ENCODE peak calls at places on chromosomes 6 and 20, in five cellular contexts. O is esophagus muscularis mucosa; H is dorsolateral prefrontal cortex; Y is GM23338; V is CD4-positive, CD25-positive, alpha-beta regulatory T cell. F is an unnamed sample.
A peak's percentile ranks its signal among the peaks of the same experiment; 100 is the strongest.

GRCh38 chr6:170208651-170209353 is 82.1 kb downstream of the DLL1 start:
- DNase-seq in H (peak; percentile 24), V (no peak), O (peak; percentile 89), Y (no peak), F (no peak)

GRCh38 chr6:116370717-116371383 is at the start of gene DSE:
- DNase-seq in O (peak; percentile 95), H (peak; percentile 80), V (peak; percentile 22), Y (peak; percentile 95), F (peak; percentile 65)

GRCh38 chr6:153852034-153852433 is 187.0 kb upstream of the OPRM1 start:
- DNase-seq in O (no peak), V (no peak), H (no peak), Y (no peak), F (no peak)

GRCh38 chr6:24078200-24078599 is 47.8 kb upstream of the NRSN1 start:
- DNase-seq in O (no peak), Y (no peak), V (no peak), H (no peak), F (no peak)

GRCh38 chr6:121435444-121436069 is at the start of gene GJA1:
- DNase-seq in O (no peak), Y (peak; percentile 92), H (no peak), V (no peak), F (peak; percentile 38)

GRCh38 chr6:43984442-43985321 is 142.6 kb downstream of the MRPL14 start:
- DNase-seq in O (no peak), V (no peak), H (peak; percentile 23), Y (no peak), F (no peak)

GRCh38 chr6:13398421-13398994 is 70.2 kb upstream of the TBC1D7 start:
- DNase-seq in O (no peak), H (no peak), Y (peak; percentile 62), V (no peak), F (no peak)

GRCh38 chr6:144131248-144131709 is 19.0 kb upstream of the STX11 start:
- DNase-seq in V (no peak), O (no peak), Y (no peak), H (no peak), F (no peak)

GRCh38 chr6:133340557-133340956 is 99.4 kb downstream of the EYA4 start:
- DNase-seq in Y (no peak), V (no peak), O (no peak), H (no peak), F (no peak)

GRCh38 chr6:38396209-38396608 is 243.5 kb downstream of the BTBD9 start:
- DNase-seq in O (no peak), H (no peak), Y (no peak), V (no peak), F (no peak)

GRCh38 chr6:130958468-130958867 is 104.6 kb downstream of the EPB41L2 start:
- DNase-seq in H (no peak), Y (no peak), V (no peak), O (no peak), F (no peak)

GRCh38 chr6:47057830-47058540 is 15.9 kb upstream of the ADGRF1 start:
- DNase-seq in Y (no peak), H (no peak), O (no peak), V (no peak), F (no peak)

GRCh38 chr6:163971841-163972838 is 557.6 kb downstream of the QKI start:
- DNase-seq in O (peak; percentile 84), V (no peak), Y (peak; percentile 25), H (no peak), F (no peak)

GRCh38 chr6:13338038-13338437 is 9.7 kb upstream of the TBC1D7 start:
- DNase-seq in O (no peak), Y (no peak), V (no peak), H (no peak), F (no peak)

GRCh38 chr20:37515876-37516275 is 5.2 kb upstream of the NNAT start:
- DNase-seq in H (no peak), V (no peak), Y (no peak), O (no peak), F (no peak)
- H3K27ac ChIP-seq in H (no peak overlapping the region), V (no peak overlapping the region), Y (peak overlapping the region; percentile 63), O (no peak overlapping the region), F (no peak overlapping the region)

GRCh38 chr20:41072099-41072798 is 43.6 kb downstream of the TOP1 start:
- DNase-seq in O (no peak), H (no peak), V (no peak), Y (no peak), F (no peak)
- H3K27ac ChIP-seq in O (peak overlapping the region; percentile 73), H (no peak overlapping the region), V (no peak overlapping the region), Y (no peak overlapping the region), F (no peak overlapping the region)

DNA sequence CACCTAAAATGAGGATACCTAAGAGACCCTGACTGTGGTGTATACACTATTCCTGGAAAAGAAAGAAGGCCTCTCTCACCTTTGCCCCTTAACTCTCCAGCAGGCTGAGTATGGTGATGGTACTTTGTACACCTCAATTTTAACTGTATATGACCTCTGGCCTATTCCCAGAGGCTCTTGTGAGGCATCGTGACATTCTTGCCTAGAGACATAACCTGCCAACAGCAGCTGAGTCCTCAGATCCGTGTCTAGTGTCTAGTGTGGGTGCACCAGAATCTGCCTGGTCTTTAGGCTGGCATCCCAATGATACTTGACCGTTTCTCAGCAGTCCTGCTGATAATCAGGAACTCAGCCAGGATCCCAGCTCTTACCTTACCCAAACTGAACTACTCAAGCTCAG is 20.0 kb downstream of the TP53INP2 start:
- DNase-seq in V (no peak), Y (no peak), H (no peak), O (no peak), F (no peak)
- H3K27ac ChIP-seq in V (no peak overlapping the region), Y (no peak overlapping the region), H (no peak overlapping the region), O (no peak overlapping the region), F (no peak overlapping the region)

DNA sequence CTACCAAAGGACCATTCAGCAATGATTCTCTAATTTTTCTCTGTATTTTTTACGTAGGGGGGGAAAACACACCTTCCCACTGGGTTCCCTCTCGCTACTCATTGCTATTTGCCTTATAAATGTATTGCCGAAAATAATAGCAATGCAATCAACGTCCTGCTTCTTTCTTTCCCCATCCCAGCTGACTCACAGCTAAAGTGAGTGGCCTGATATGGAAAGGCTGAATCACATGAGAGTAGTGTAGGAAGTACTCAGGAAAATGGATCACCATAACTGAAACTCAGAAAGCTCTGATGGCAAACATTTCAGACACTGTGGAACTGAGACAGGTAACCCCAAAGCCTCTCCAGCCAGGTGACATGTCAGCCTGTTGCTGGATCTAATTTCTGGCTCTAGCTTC is 49.3 kb upstream of the SRPK1 start:
- DNase-seq in Y (no peak), H (no peak), O (no peak), V (no peak), F (no peak)
- H3K27ac ChIP-seq in Y (no peak overlapping the region), H (peak overlapping the region; percentile 40), O (no peak overlapping the region), V (no peak overlapping the region), F (no peak overlapping the region)

GRCh38 chr20:49483018-49483705 is 694 bp upstream of the KCNB1 start:
- DNase-seq in V (no peak), Y (peak; percentile 60), O (no peak), H (no peak), F (no peak)
- H3K27ac ChIP-seq in V (no peak overlapping the region), Y (no peak overlapping the region), O (peak overlapping the region; percentile 87), H (peak overlapping the region; percentile 87), F (peak overlapping the region; percentile 26)

GRCh38 chr6:42138190-42138589 is 4.2 kb downstream of the C6orf132 start:
- DNase-seq in Y (no peak), V (no peak), O (no peak), H (no peak), F (no peak)
- H3K27ac ChIP-seq in Y (peak overlapping the region; percentile 97), V (no peak overlapping the region), O (no peak overlapping the region), H (no peak overlapping the region), F (no peak overlapping the region)

DNA sequence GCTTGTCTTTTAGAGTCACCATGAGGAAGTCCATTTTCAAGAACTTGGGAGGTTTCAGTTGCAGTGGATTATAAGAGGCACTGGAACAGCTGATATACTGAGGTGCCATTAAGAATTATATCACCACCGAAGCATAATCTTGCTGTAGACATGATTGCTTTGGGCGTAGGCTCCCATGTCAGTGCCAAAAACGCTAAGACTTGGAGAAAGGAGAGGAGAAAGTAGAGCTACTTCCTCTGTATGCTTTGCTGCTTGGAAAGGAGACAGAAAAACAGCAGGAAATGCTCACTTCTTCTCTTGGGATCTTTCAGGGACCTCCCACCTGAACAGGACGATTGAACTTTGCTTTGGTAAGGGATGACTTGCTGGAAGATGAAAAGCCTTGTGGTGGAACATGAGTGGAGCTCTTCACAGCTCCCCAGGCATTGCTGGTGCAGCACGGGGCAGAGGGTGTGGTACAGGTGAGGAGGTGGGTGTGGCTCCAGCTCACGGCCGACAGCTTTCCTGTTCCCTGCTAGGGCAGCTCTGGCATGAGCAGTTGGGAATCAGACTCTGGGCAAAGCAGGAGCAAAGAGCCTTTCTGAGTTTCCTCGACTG is 190.4 kb upstream of the JAG1 start:
- DNase-seq in H (no peak), O (no peak), V (no peak), Y (peak; percentile 32), F (no peak)
- H3K27ac ChIP-seq in H (no peak overlapping the region), O (peak overlapping the region; percentile 48), V (no peak overlapping the region), Y (no peak overlapping the region), F (no peak overlapping the region)

GRCh38 chr6:45997875-45998506 is 17.7 kb downstream of the CLIC5 start:
- DNase-seq in O (no peak), H (no peak), V (no peak), Y (no peak), F (no peak)

GRCh38 chr6:46000905-46001304 is 14.8 kb downstream of the CLIC5 start:
- DNase-seq in V (no peak), O (no peak), Y (no peak), H (no peak), F (no peak)

GRCh38 chr6:46002264-46002663 is 13.4 kb downstream of the CLIC5 start:
- DNase-seq in H (no peak), Y (no peak), V (no peak), O (no peak), F (no peak)

GRCh38 chr6:45998524-45998923 is 17.1 kb downstream of the CLIC5 start:
- DNase-seq in H (no peak), O (no peak), V (no peak), Y (no peak), F (no peak)
- H3K27ac ChIP-seq in H (no peak overlapping the region), O (no peak overlapping the region), V (no peak overlapping the region), Y (no peak overlapping the region), F (no peak overlapping the region)

F was measured in caudate nucleus.